ENCODE peak calls at places on chromosomes 11 and 22, in nine cellular contexts. N is cardiac muscle cell, X is transverse colon, C is ovary, J is endothelial cell of umbilical vein, U is psoas muscle, Q is mucosa of descending colon, D is SJCRH30, T is IMR-90. M is an unnamed sample. For H3K4me1, the result is how much of the 10 kb centered on the place peaks cover.

GRCh38 chr11:61830318-61831105 is 2.4 kb downstream of the FADS2 start:
- DNase-seq in N (no peak), X (no peak), C (peak), J (no peak), U (no peak), Q (no peak), D (no peak), T (peak), M (no peak)

GRCh38 chr22:43827926-43828710 is 16.0 kb upstream of the EFCAB6 start:
- DNase-seq in N (no peak), X (no peak), C (no peak), J (no peak), U (no peak), Q (no peak), D (no peak), T (no peak), M (no peak)

GRCh38 chr11:94271885-94272372 is 32.5 kb upstream of the IZUMO1R start:
- DNase-seq in N (no peak), X (no peak), C (no peak), J (no peak), U (no peak), Q (no peak), D (no peak), T (no peak), M (no peak)

GRCh38 chr11:2526808-2527381 is 82.1 kb downstream of the KCNQ1 start:
- DNase-seq in N (no peak), X (peak), C (peak), J (no peak), U (peak), Q (peak), D (peak), T (no peak), M (no peak)

GRCh38 chr11:36057372-36058045 is 113.6 kb downstream of the LDLRAD3 start:
- DNase-seq in N (no peak), X (peak), C (peak), J (peak), U (peak), Q (no peak), D (no peak), T (no peak), M (no peak)

GRCh38 chr11:11805228-11805627 is 36.5 kb upstream of the USP47 start:
- DNase-seq in N (no peak), X (no peak), C (no peak), J (no peak), U (no peak), Q (no peak), D (no peak), T (no peak), M (no peak)

GRCh38 chr11:113894421-113894996 is 10.1 kb upstream of the HTR3B start:
- DNase-seq in N (peak), X (no peak), C (no peak), J (no peak), U (no peak), Q (no peak), D (peak), T (no peak), M (no peak)

GRCh38 chr11:43359432-43359818 is 705 bp downstream of the TTC17 start:
- DNase-seq in N (peak), X (peak), C (no peak), J (peak), U (no peak), Q (no peak), D (peak), T (peak), M (no peak)

GRCh38 chr11:114052160-114052559 is 7.4 kb upstream of the ZBTB16 start:
- DNase-seq in N (no peak), X (peak), C (no peak), J (no peak), U (no peak), Q (no peak), D (no peak), T (no peak), M (no peak)

GRCh38 chr11:120917536-120918239 is 106.2 kb upstream of the TBCEL start:
- DNase-seq in N (no peak), X (no peak), C (no peak), J (no peak), U (no peak), Q (no peak), D (no peak), T (no peak), M (no peak)

GRCh38 chr11:14578551-14578956 is 58.4 kb upstream of the PSMA1 start:
- DNase-seq in N (peak), X (peak), C (no peak), J (peak), U (no peak), Q (no peak), D (no peak), T (peak), M (peak)

GRCh38 chr11:71127806-71128205 is 124.6 kb downstream of the SHANK2 start:
- DNase-seq in N (no peak), X (no peak), C (no peak), J (no peak), U (no peak), Q (no peak), D (no peak), T (no peak), M (no peak)

GRCh38 chr11:130128626-130129025 is 31.0 kb upstream of the ST14 start:
- DNase-seq in N (no peak), X (no peak), C (no peak), J (no peak), U (no peak), Q (no peak), D (no peak), T (no peak), M (no peak)

GRCh38 chr11:2582958-2583604 is 116.7 kb downstream of the KCNQ1OT1 start:
- DNase-seq in N (no peak), X (peak), C (peak), J (no peak), U (peak), Q (peak), D (peak), T (no peak), M (no peak)

GRCh38 chr22:27704581-27704980 is 97.0 kb downstream of the MN1 start:
- DNase-seq in N (no peak), X (no peak), C (no peak), J (no peak), U (no peak), Q (no peak), D (no peak), T (no peak), M (no peak)

GRCh38 chr11:130171534-130171933 is 12.0 kb downstream of the ST14 start:
- DNase-seq in N (no peak), X (no peak), C (no peak), J (no peak), U (no peak), Q (no peak), D (no peak), T (no peak), M (no peak)

GRCh38 chr22:41099036-41099435 is 6.6 kb downstream of the EP300 start:
- DNase-seq in N (no peak), X (no peak), C (no peak), J (no peak), U (no peak), Q (no peak), D (no peak), T (no peak), M (no peak)

GRCh38 chr11:7457211-7457610 is 28.1 kb upstream of the OLFML1 start:
- DNase-seq in N (no peak), X (no peak), C (no peak), J (no peak), U (no peak), Q (no peak), D (no peak), T (no peak), M (no peak)

GRCh38 chr11:113587318-113587739 is 112.1 kb upstream of the DRD2 start:
- DNase-seq in N (no peak), X (no peak), C (no peak), J (no peak), U (no peak), Q (no peak), D (no peak), T (peak), M (no peak)

GRCh38 chr11:118607401-118608267 is at the start of gene PHLDB1:
- DNase-seq in N (peak), X (peak), C (peak), J (peak), U (peak), Q (peak), D (peak), T (peak), M (peak)

GRCh38 chr11:14288189-14288935 is 70.6 kb downstream of the RRAS2 start:
- DNase-seq in N (no peak), X (no peak), C (no peak), J (no peak), U (no peak), Q (no peak), D (no peak), T (peak), M (no peak)

GRCh38 chr11:119288219-119288618 is 28.7 kb downstream of the MCAM start:
- DNase-seq in N (no peak), X (no peak), C (no peak), J (no peak), U (no peak), Q (no peak), D (no peak), T (no peak), M (no peak)

GRCh38 chr22:46734830-46735453 is 3.1 kb downstream of the CERK start:
- DNase-seq in N (no peak), X (peak), C (no peak), J (peak), U (no peak), Q (peak), D (no peak), T (no peak), M (peak)

GRCh38 chr11:62709262-62710000 is 2.0 kb downstream of the GNG3 start:
- DNase-seq in N (peak), X (peak), C (peak), J (peak), U (peak), Q (peak), D (peak), T (peak), M (peak)

GRCh38 chr11:10878408-10879214 is 20.8 kb upstream of the ZBED5 start:
- DNase-seq in N (peak), X (no peak), C (no peak), J (peak), U (no peak), Q (no peak), D (peak), T (peak), M (peak)

GRCh38 chr22:25518000-25518663 is 46.3 kb upstream of the GRK3 start:
- DNase-seq in N (no peak), X (no peak), C (no peak), J (no peak), U (no peak), Q (no peak), D (no peak), T (no peak), M (no peak)

GRCh38 chr11:95891423-95892177 is 32.3 kb downstream of the MTMR2 start:
- DNase-seq in N (no peak), X (no peak), C (no peak), J (no peak), U (no peak), Q (no peak), D (no peak), T (peak), M (no peak)

GRCh38 chr11:77213589-77214428 is 85.8 kb downstream of the MYO7A start:
- DNase-seq in N (no peak), X (no peak), C (no peak), J (no peak), U (no peak), Q (no peak), D (no peak), T (no peak), M (no peak)

GRCh38 chr11:2122222-2122906 is 16.8 kb downstream of the IGF2 start:
- DNase-seq in N (no peak), X (no peak), C (no peak), J (peak), U (no peak), Q (peak), D (no peak), T (peak), M (no peak)

GRCh38 chr11:10952872-10953271 is 95.0 kb upstream of the ZBED5 start:
- DNase-seq in N (no peak), X (no peak), C (no peak), J (no peak), U (no peak), Q (no peak), D (no peak), T (no peak), M (no peak)

GRCh38 chr22:40721266-40721665 is 42.0 kb downstream of the MCHR1 start:
- DNase-seq in N (peak), X (no peak), C (no peak), J (no peak), U (no peak), Q (no peak), D (peak), T (peak), M (no peak)

GRCh38 chr22:34966980-34967379 is 99.0 kb upstream of the ISX start:
- DNase-seq in N (no peak), X (no peak), C (no peak), J (no peak), U (no peak), Q (no peak), D (peak), T (no peak), M (no peak)

GRCh38 chr22:37267128-37267587 is 15.2 kb upstream of the CYTH4 start:
- DNase-seq in N (peak), X (peak), C (no peak), J (peak), U (no peak), Q (peak), D (peak), T (no peak), M (peak)

GRCh38 chr11:23688835-23689234 is 808.0 kb upstream of the LUZP2 start:
- DNase-seq in N (no peak), X (no peak), C (no peak), J (peak), U (no peak), Q (no peak), D (no peak), T (peak), M (no peak)

GRCh38 chr11:748007-748359 is 719 bp downstream of the TALDO1 start:
- DNase-seq in N (no peak), X (peak), C (no peak), J (no peak), U (no peak), Q (peak), D (no peak), T (no peak), M (no peak)

GRCh38 chr22:32665676-32666075 is 135.8 kb upstream of the TIMP3 start:
- DNase-seq in N (no peak), X (no peak), C (no peak), J (no peak), U (no peak), Q (no peak), D (no peak), T (peak), M (no peak)

DNA sequence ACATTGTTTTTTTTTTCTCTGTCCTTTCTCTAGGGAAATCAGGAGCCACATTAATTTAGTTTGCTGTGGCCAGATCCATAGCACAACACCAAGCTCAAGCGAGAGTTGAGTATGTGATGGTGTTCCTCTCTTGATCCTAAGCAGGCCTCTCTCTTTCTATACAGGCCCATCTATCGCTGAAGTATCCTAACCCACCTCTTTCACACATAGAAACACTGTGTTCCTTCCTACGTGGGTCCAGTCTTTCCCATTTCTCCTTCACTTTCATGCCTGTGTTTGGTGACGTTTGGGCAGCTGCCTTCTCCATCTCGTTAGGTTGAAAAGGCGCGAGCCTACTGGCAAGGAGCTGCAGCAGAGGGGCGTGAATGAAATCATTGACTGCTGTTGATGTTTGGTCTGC is 2.4 kb downstream of the PACS1 start:
- DNase-seq in N (no peak), X (no peak), C (no peak), J (no peak), U (no peak), Q (no peak), D (no peak), T (no peak), M (no peak)
- H3K4me1 ChIP-seq in N (under half), X (under half), C (under half), J (under half), U (under half), Q (under half), D (under half), T (under half), M (half or more)

GRCh38 chr22:29706493-29706892 is 13.3 kb upstream of the CABP7 start:
- DNase-seq in N (no peak), X (no peak), C (no peak), J (no peak), U (no peak), Q (no peak), D (no peak), T (no peak), M (no peak)
- H3K4me1 ChIP-seq in N (under half), X (under half), C (under half), J (under half), U (under half), Q (under half), D (half or more), T (under half), M (under half)

GRCh38 chr22:31278643-31279326 is 13.5 kb downstream of the PIK3IP1 start:
- DNase-seq in N (no peak), X (no peak), C (peak), J (no peak), U (no peak), Q (peak), D (no peak), T (no peak), M (peak)
- H3K4me1 ChIP-seq in N (under half), X (under half), C (under half), J (under half), U (under half), Q (under half), D (under half), T (under half), M (half or more)

DNA sequence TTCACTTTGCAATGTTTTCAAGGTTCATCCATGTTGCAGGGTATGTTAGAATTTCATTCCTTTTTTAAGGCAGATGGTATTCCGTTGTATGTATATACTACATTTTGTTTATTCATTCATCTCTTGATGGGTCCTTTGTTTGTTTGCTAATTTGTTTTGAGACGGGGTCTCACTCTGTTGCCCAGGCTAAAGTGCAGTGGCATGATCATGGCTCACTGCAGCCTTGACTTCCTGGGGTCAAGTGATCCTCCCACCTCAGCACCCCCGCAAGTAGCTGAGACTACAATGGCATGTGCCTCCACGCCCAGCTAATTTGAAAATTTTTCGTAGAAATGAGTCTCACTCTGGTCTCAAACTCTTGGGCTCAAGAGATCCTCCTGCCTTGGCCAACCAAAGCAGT is 6.2 kb downstream of the UVRAG start:
- DNase-seq in N (no peak), X (no peak), C (no peak), J (no peak), U (no peak), Q (no peak), D (no peak), T (no peak), M (no peak)
- H3K4me1 ChIP-seq in N (under half), X (under half), C (under half), J (under half), U (under half), Q (under half), D (under half), T (under half), M (under half)